ENCODE peak calls at places on chromosomes 7 and 10, in six cellular contexts. E, R, V, S, Y and J are unnamed samples.

GRCh38 chr7:70710011-70710480 is 421.9 kb upstream of the GALNT17 start:
- DNase-seq in V (no peak), S (no peak), Y (no peak), R (peak; percentile 22), E (peak; percentile 21), J (no peak)

GRCh38 chr7:3089493-3089892 is 45.8 kb upstream of the CARD11 start:
- DNase-seq in R (no peak), V (no peak), Y (no peak), E (peak; percentile 22), S (peak; percentile 31), J (no peak)

GRCh38 chr7:42502022-42502421 is 265.0 kb upstream of the GLI3 start:
- DNase-seq in Y (no peak), V (no peak), S (no peak), E (peak; percentile 70), R (no peak), J (no peak)

GRCh38 chr10:77070892-77071595 is 566.6 kb downstream of the KCNMA1 start:
- DNase-seq in S (no peak), R (no peak), E (no peak), V (no peak), Y (no peak), J (no peak)

GRCh38 chr7:92831716-92832622 is 4.4 kb downstream of the CDK6 start:
- DNase-seq in Y (no peak), S (no peak), R (no peak), V (no peak), E (peak; percentile 97), J (no peak)

GRCh38 chr7:158266817-158267736 is 320.5 kb downstream of the PTPRN2 start:
- DNase-seq in E (no peak), R (no peak), S (no peak), V (no peak), Y (no peak), J (no peak)

GRCh38 chr7:139358541-139359365 is 941 bp upstream of the LUC7L2 start:
- DNase-seq in E (peak; percentile 57), V (no peak), S (no peak), Y (no peak), R (peak; percentile 20), J (peak; percentile 32)

GRCh38 chr10:24136070-24136469 is 72.9 kb upstream of the KIAA1217 start:
- DNase-seq in E (no peak), Y (no peak), V (no peak), S (no peak), R (no peak), J (no peak)

GRCh38 chr7:74612015-74612829 is 45.3 kb upstream of the GTF2I start:
- DNase-seq in S (peak; percentile 30), V (no peak), E (no peak), R (peak; percentile 53), Y (no peak), J (no peak)

GRCh38 chr10:99888623-99889022 is 106.2 kb downstream of the ABCC2 start:
- DNase-seq in E (peak; percentile 66), V (no peak), S (no peak), Y (no peak), R (no peak), J (no peak)